ENCODE peak calls at places on chromosome 6, in five cellular contexts. N, K, A, M and Q are unnamed samples.

GRCh38 chr6:1445650-1446645 is 56.6 kb downstream of the FOXF2 start:
- DNase-seq in K (no peak), M (no peak), N (no peak), A (no peak), Q (no peak)

GRCh38 chr6:108694816-108695215 is 134.1 kb downstream of the FOXO3 start:
- DNase-seq in A (no peak), K (no peak), M (no peak), N (no peak), Q (no peak)

GRCh38 chr6:149965191-149966020 is 1.7 kb downstream of the ULBP1 start:
- DNase-seq in A (no peak), N (no peak), K (no peak), M (no peak), Q (peak)

GRCh38 chr6:142035890-142036289 is 96.8 kb upstream of the GJE1 start:
- DNase-seq in K (no peak), M (no peak), A (no peak), N (no peak), Q (no peak)

GRCh38 chr6:17336425-17336824 is 55.3 kb downstream of the RBM24 start:
- DNase-seq in M (no peak), N (no peak), K (no peak), A (no peak), Q (no peak)

GRCh38 chr6:54206510-54206909 is 95.3 kb downstream of the MLIP start:
- DNase-seq in M (no peak), A (no peak), N (no peak), K (no peak), Q (no peak)

GRCh38 chr6:84774174-84775158 is 10.1 kb upstream of the TBX18 start:
- DNase-seq in N (peak), K (peak), A (peak), M (peak), Q (peak)

GRCh38 chr6:107811591-107812218 is 12.4 kb downstream of the SCML4 start:
- DNase-seq in M (no peak), K (no peak), A (no peak), N (no peak), Q (peak)

GRCh38 chr6:145034664-145035063 is 700.7 kb downstream of the EPM2A start:
- DNase-seq in M (no peak), A (no peak), N (no peak), K (no peak), Q (no peak)

GRCh38 chr6:113719056-113719455 is 138.1 kb upstream of the MARCKS start:
- DNase-seq in A (no peak), K (no peak), M (peak), N (no peak), Q (no peak)

GRCh38 chr6:113623124-113623523 is 234.0 kb upstream of the MARCKS start:
- DNase-seq in M (no peak), K (no peak), A (no peak), N (no peak), Q (no peak)

GRCh38 chr6:106512048-106512957 is 117.0 kb downstream of the RTN4IP1 start:
- DNase-seq in N (no peak), K (peak), M (peak), A (peak), Q (no peak)

GRCh38 chr6:4180653-4181255 is 45.4 kb upstream of the ECI2 start:
- DNase-seq in A (no peak), M (no peak), N (no peak), K (no peak), Q (no peak)

GRCh38 chr6:136809461-136809860 is 12.9 kb upstream of the PEX7 start:
- DNase-seq in N (no peak), A (no peak), M (no peak), K (no peak), Q (no peak)

GRCh38 chr6:86856937-86857563 is 80.3 kb upstream of the HTR1E start:
- DNase-seq in K (peak), N (no peak), M (no peak), A (peak), Q (no peak)

GRCh38 chr6:148044261-148044731 is 298.3 kb upstream of the SASH1 start:
- DNase-seq in M (no peak), K (no peak), N (no peak), A (no peak), Q (no peak)

GRCh38 chr6:9155836-9156235 is 720.5 kb upstream of the SLC35B3 start:
- DNase-seq in N (no peak), K (no peak), M (no peak), A (no peak), Q (no peak)

GRCh38 chr6:67888546-67888885 is 746.6 kb upstream of the ADGRB3 start:
- DNase-seq in A (no peak), N (no peak), K (no peak), M (no peak), Q (no peak)

GRCh38 chr6:125357515-125358256 is 55.9 kb upstream of the HDDC2 start:
- DNase-seq in A (peak), N (no peak), M (no peak), K (no peak), Q (no peak)

GRCh38 chr6:72955666-72956065 is 269.6 kb downstream of the KHDC1L start:
- DNase-seq in K (no peak), N (no peak), A (no peak), M (no peak), Q (no peak)